ENCODE peak calls at places on chromosomes 1 and 21, in six cellular contexts. N, A, S, I, F and X are unnamed samples.

GRCh38 chr1:38392866-38393265 is 346.3 kb upstream of the POU3F1 start:
- DNase-seq in F (no peak), A (no peak), N (no peak), S (no peak), I (no peak), X (no peak)

GRCh38 chr1:43831866-43832654 is 101.5 kb upstream of the ARTN start:
- DNase-seq in I (no peak), N (no peak), A (no peak), S (no peak), F (no peak), X (no peak)

GRCh38 chr1:41728403-41729202 is 190.1 kb downstream of the HIVEP3 start:
- DNase-seq in I (no peak), N (peak), S (no peak), A (no peak), F (no peak), X (peak)

GRCh38 chr1:91529856-91530255 is 29.2 kb downstream of the CDC7 start:
- DNase-seq in N (no peak), I (peak), F (no peak), A (no peak), S (no peak), X (no peak)

GRCh38 chr1:228814091-228814610 is 78.9 kb downstream of the RHOU start:
- DNase-seq in I (no peak), N (no peak), A (no peak), F (no peak), S (no peak), X (no peak)

GRCh38 chr1:91526496-91526895 is 25.8 kb downstream of the CDC7 start:
- DNase-seq in A (no peak), I (peak), S (no peak), F (no peak), N (no peak), X (no peak)

GRCh38 chr1:31238986-31239613 is 587 bp downstream of the NKAIN1 start:
- DNase-seq in S (no peak), F (peak), A (no peak), I (no peak), N (no peak), X (no peak)

GRCh38 chr21:30882907-30883597 is 1.7 kb upstream of the KRTAP11-1 start:
- DNase-seq in S (no peak), I (peak), A (no peak), N (no peak), F (no peak), X (no peak)

GRCh38 chr21:21666689-21667088 is 668.5 kb downstream of the NCAM2 start:
- DNase-seq in F (no peak), I (no peak), N (no peak), S (no peak), A (no peak), X (no peak)

GRCh38 chr1:31216016-31216415 is 23.7 kb downstream of the NKAIN1 start:
- DNase-seq in F (peak), A (no peak), S (no peak), I (peak), N (no peak), X (no peak)

GRCh38 chr1:197437891-197438853 is 170.1 kb downstream of the CRB1 start:
- DNase-seq in S (no peak), N (no peak), A (no peak), F (no peak), I (peak), X (no peak)

GRCh38 chr1:43947061-43947889 is 525 bp downstream of the IPO13 start:
- DNase-seq in A (no peak), S (no peak), F (peak), N (no peak), I (no peak), X (no peak)

GRCh38 chr1:48227165-48228013 is 4.9 kb downstream of the SLC5A9 start:
- DNase-seq in I (no peak), S (no peak), N (no peak), F (no peak), A (no peak), X (no peak)

GRCh38 chr1:26274801-26275425 is 5.0 kb upstream of the SH3BGRL3 start:
- DNase-seq in S (no peak), F (no peak), I (peak), N (no peak), A (no peak), X (no peak)

GRCh38 chr1:157682710-157683437 is 17.7 kb downstream of the FCRL3 start:
- DNase-seq in A (no peak), S (no peak), I (no peak), F (no peak), N (no peak), X (no peak)

GRCh38 chr1:44701141-44701573 is 26.6 kb downstream of the ARMH1 start:
- DNase-seq in I (no peak), F (no peak), S (no peak), A (no peak), N (no peak), X (no peak)

GRCh38 chr1:150981177-150981804 is 801 bp upstream of the ANXA9 start:
- DNase-seq in A (no peak), I (no peak), N (no peak), S (no peak), F (peak), X (no peak)